ENCODE peak calls at places on chromosomes 16 and 17, in eight cellular contexts. D is spleen, Q is suprapubic skin, I is uterus, S is stomach, C is K562, L is heart left ventricle, V is A549. M is an unnamed sample.

GRCh38 chr16:68013440-68013839 is 2.3 kb downstream of the DPEP2NB start:
- DNase-seq in D (no peak), Q (no peak), I (no peak), S (no peak), C (no peak), L (no peak), V (no peak), M (no peak)

GRCh38 chr17:70081885-70082284 is 6.9 kb downstream of the KCNJ16 start:
- DNase-seq in D (no peak), Q (no peak), I (no peak), S (no peak), C (no peak), L (no peak), V (no peak), M (no peak)

GRCh38 chr17:61531223-61531622 is 59.8 kb downstream of the NACA2 start:
- DNase-seq in D (no peak), Q (no peak), I (no peak), S (no peak), C (no peak), L (no peak), V (no peak), M (no peak)

GRCh38 chr17:7133916-7134315 is 19.3 kb upstream of the ASGR2 start:
- DNase-seq in D (peak), Q (no peak), I (no peak), S (no peak), C (no peak), L (no peak), V (no peak), M (no peak)

GRCh38 chr16:49615606-49616005 is 240.3 kb downstream of the ZNF423 start:
- DNase-seq in D (peak), Q (no peak), I (peak), S (peak), C (no peak), L (no peak), V (no peak), M (no peak)

GRCh38 chr16:35636831-35637230 is 2177.4 kb downstream of the TP53TG3F start:
- DNase-seq in D (no peak), Q (no peak), I (no peak), S (no peak), C (no peak), L (no peak), V (no peak), M (no peak)

GRCh38 chr16:67240506-67240905 is 6.8 kb downstream of the FHOD1 start:
- DNase-seq in D (peak), Q (no peak), I (no peak), S (no peak), C (no peak), L (no peak), V (no peak), M (no peak)

GRCh38 chr17:38585056-38585804 is 20.5 kb downstream of the SRCIN1 start:
- DNase-seq in D (no peak), Q (no peak), I (no peak), S (no peak), C (no peak), L (no peak), V (no peak), M (no peak)

GRCh38 chr17:70369296-70369855 is 200.0 kb downstream of the KCNJ2 start:
- DNase-seq in D (no peak), Q (no peak), I (no peak), S (no peak), C (no peak), L (no peak), V (no peak), M (no peak)

GRCh38 chr16:57226701-57227621 is 18.1 kb upstream of the ARL2BP start:
- DNase-seq in D (no peak), Q (no peak), I (no peak), S (no peak), C (no peak), L (no peak), V (no peak), M (no peak)

GRCh38 chr17:37327341-37328090 is 48.3 kb upstream of the C17orf78 start:
- DNase-seq in D (no peak), Q (no peak), I (no peak), S (no peak), C (no peak), L (no peak), V (no peak), M (no peak)

GRCh38 chr16:14018848-14019247 is 52.3 kb upstream of the MRTFB start:
- DNase-seq in D (no peak), Q (no peak), I (no peak), S (no peak), C (no peak), L (no peak), V (no peak), M (no peak)

GRCh38 chr16:78237856-78238255 is 138.4 kb downstream of the WWOX start:
- DNase-seq in D (no peak), Q (no peak), I (no peak), S (no peak), C (no peak), L (no peak), V (no peak), M (no peak)

GRCh38 chr17:19733953-19734526 is 14.1 kb downstream of the ALDH3A1 start:
- DNase-seq in D (no peak), Q (no peak), I (no peak), S (no peak), C (no peak), L (no peak), V (no peak), M (no peak)

GRCh38 chr17:47243737-47244598 is 9.7 kb upstream of the ITGB3 start:
- DNase-seq in D (no peak), Q (no peak), I (no peak), S (no peak), C (no peak), L (no peak), V (no peak), M (no peak)

GRCh38 chr16:55737966-55738365 is 82.2 kb downstream of the SLC6A2 start:
- DNase-seq in D (no peak), Q (no peak), I (no peak), S (no peak), C (no peak), L (no peak), V (no peak), M (no peak)

GRCh38 chr16:71383054-71383773 is 24.7 kb downstream of the CALB2 start:
- DNase-seq in D (no peak), Q (no peak), I (no peak), S (no peak), C (no peak), L (no peak), V (no peak), M (no peak)

GRCh38 chr17:52306314-52306713 is 147.8 kb upstream of the CA10 start:
- DNase-seq in D (no peak), Q (no peak), I (no peak), S (no peak), C (no peak), L (no peak), V (no peak), M (no peak)

GRCh38 chr16:80347002-80347401 is 193.8 kb upstream of the DYNLRB2 start:
- DNase-seq in D (no peak), Q (no peak), I (no peak), S (no peak), C (no peak), L (no peak), V (no peak), M (no peak)

GRCh38 chr16:80344570-80344969 is 196.2 kb upstream of the DYNLRB2 start:
- DNase-seq in D (no peak), Q (no peak), I (no peak), S (no peak), C (no peak), L (no peak), V (no peak), M (no peak)

GRCh38 chr16:80347900-80348299 is 192.9 kb upstream of the DYNLRB2 start:
- DNase-seq in D (no peak), Q (no peak), I (peak), S (peak), C (no peak), L (peak), V (no peak), M (no peak)

GRCh38 chr16:80350066-80350465 is 190.7 kb upstream of the DYNLRB2 start:
- DNase-seq in D (no peak), Q (no peak), I (no peak), S (no peak), C (no peak), L (no peak), V (no peak), M (no peak)

DNA sequence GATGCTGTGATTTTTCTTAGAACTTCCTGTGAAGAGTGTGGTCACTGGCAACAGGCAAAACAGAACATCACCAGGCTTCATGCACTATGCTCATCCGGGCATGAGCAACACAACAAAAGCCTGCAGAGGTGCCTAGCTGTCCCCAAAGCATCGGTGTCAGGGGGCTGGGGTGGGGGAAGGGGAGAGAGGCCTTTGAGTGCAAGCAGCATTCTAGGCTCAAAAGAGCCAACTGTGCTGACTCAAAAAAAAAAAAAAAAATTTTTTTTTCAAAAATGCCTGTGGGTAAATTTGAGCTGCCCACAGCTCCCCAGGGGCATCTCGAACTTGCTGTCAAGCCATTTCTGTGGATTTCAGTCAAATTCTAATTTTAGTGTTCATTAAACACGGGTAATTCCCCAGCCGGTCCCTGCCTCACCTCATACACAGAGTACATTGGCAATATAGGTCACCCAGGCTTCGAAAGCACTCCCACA is 194.6 kb upstream of the DYNLRB2 start:
- DNase-seq in D (no peak), Q (no peak), I (no peak), S (no peak), C (no peak), L (no peak), V (no peak), M (no peak)
- TF ChIP-seq POLR2A in D (no peak), Q (no peak), I (no peak), S (no peak), C (no peak), L (no peak), V (no peak), M (no peak)

GRCh38 chr16:74492976-74493375 is 71.7 kb upstream of the CLEC18B start:
- DNase-seq in D (no peak), Q (no peak), I (no peak), S (no peak), C (no peak), L (no peak), V (no peak), M (no peak)
- H3K4me3 ChIP-seq in D (no peak), Q (no peak), I (no peak), S (no peak), C (no peak), L (no peak), V (no peak), M (no peak)

GRCh38 chr17:75634376-75634740 is 1.1 kb downstream of the SMIM5 start:
- DNase-seq in D (no peak), Q (no peak), I (no peak), S (no peak), C (no peak), L (no peak), V (no peak), M (no peak)
- TF ChIP-seq CTCF in D (no peak), Q (no peak), I (no peak), S (no peak), C (no peak), L (no peak), V (no peak), M (no peak)

GRCh38 chr17:76079577-76080206 is 710 bp downstream of the ZACN start:
- DNase-seq in D (no peak), Q (no peak), I (no peak), S (no peak), C (peak), L (no peak), V (no peak), M (no peak)
- TF ChIP-seq POLR2A in D (no peak), Q (no peak), I (no peak), S (no peak), C (peak), L (no peak), V (peak), M (no peak)

GRCh38 chr17:49363251-49363650 is 1.2 kb upstream of the ZNF652 start:
- DNase-seq in D (no peak), Q (no peak), I (no peak), S (no peak), C (no peak), L (no peak), V (no peak), M (no peak)
- H3K4me3 ChIP-seq in D (no peak), Q (no peak), I (no peak), S (no peak), C (no peak), L (no peak), V (no peak), M (no peak)

DNA sequence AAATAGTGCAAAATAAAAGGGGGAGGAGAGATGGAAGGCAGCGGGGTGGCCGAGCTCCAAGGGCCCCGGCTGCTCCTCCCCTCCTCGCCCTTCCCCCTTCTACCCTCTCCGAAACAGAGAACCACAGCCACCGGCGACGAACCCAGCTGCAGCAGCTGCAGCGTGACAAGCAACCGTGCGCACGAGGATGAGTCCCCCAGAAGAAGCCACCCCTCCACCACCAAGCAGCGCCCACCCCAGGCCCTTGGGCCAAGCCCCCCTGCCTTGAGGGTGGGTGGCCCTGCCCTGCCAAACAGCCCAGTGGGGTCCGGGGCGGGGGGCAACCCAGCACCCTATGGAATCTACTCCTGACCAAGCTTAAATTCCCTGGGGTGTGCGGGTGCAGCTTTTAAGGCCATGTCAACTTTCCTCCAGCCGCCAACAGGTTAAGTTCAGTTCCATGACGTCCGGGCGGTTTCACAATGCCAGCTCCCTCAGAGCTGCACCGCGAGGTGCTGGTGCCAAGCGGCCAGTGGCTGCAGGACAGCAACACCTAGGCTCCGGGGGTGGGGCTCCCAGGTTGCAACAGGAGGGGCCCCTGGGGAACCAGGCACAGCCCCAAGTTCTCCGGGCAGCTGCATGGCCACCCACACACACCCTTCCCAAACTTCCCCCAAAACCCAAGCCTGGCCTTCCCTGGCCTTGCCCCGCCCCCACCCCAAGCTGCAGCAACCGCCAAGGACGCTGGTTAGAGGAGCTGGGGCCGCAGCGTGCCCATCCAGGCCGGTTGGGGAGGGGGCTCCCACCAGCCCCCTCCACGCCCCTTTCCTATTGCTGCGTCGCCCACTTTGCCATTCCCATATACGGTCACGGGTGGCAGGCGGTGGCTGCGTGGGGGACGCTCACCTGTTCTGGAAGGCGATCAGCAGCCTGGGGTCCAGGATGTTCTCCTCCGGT is 2.0 kb downstream of the CBX4 start:
- DNase-seq in D (peak), Q (no peak), I (no peak), S (peak), C (no peak), L (peak), V (peak), M (peak)
- TF ChIP-seq CTCF in D (peak), Q (no peak), I (no peak), S (no peak), C (no peak), L (no peak), V (no peak), M (no peak)

GRCh38 chr17:28042657-28042720 is at the start of gene NLK:
- DNase-seq in D (no peak), Q (no peak), I (no peak), S (no peak), C (no peak), L (no peak), V (no peak), M (no peak)

GRCh38 chr17:28042721-28043291 is 329 bp downstream of the NLK start:
- DNase-seq in D (peak), Q (no peak), I (no peak), S (no peak), C (no peak), L (no peak), V (no peak), M (no peak)

GRCh38 chr17:28043296-28043695 is 819 bp downstream of the NLK start:
- DNase-seq in D (no peak), Q (no peak), I (no peak), S (no peak), C (no peak), L (no peak), V (no peak), M (no peak)

GRCh38 chr17:28041844-28042656 is 427 bp upstream of the NLK start:
- DNase-seq in D (no peak), Q (no peak), I (no peak), S (no peak), C (no peak), L (no peak), V (peak), M (no peak)

GRCh38 chr17:28041068-28041843 is 1.2 kb upstream of the NLK start:
- DNase-seq in D (peak), Q (peak), I (peak), S (peak), C (peak), L (peak), V (peak), M (peak)
- TF ChIP-seq POLR2A in D (no peak), Q (no peak), I (peak), S (peak), C (peak), L (no peak), V (peak), M (no peak)

M was measured in lower leg skin.